ENCODE peak calls at places on chromosome 12, in five cellular contexts. X is GM12865, U is lower leg skin, H is A549, Q is hepatocyte. B is an unnamed sample.

GRCh38 chr12:17802657-17803641 is 287.0 kb downstream of the RERGL start:
- DNase-seq in X (no peak), Q (no peak), H (no peak), U (no peak), B (peak; percentile 16)

GRCh38 chr12:68772714-68773113 is 26.7 kb downstream of the SLC35E3 start:
- DNase-seq in X (peak; percentile 56), H (no peak), U (no peak), Q (no peak), B (no peak)

GRCh38 chr12:29416748-29417147 is 35.8 kb upstream of the ERGIC2 start:
- DNase-seq in X (no peak), Q (no peak), H (no peak), U (no peak), B (no peak)

GRCh38 chr12:78081590-78082314 is 251.1 kb downstream of the NAV3 start:
- DNase-seq in X (peak; percentile 21), Q (no peak), H (no peak), U (no peak), B (no peak)

GRCh38 chr12:91441996-91442395 is 259.4 kb upstream of the DCN start:
- DNase-seq in Q (no peak), X (no peak), U (no peak), H (no peak), B (no peak)

GRCh38 chr12:110185626-110186025 is 61.5 kb downstream of the IFT81 start:
- DNase-seq in Q (no peak), U (no peak), H (no peak), X (no peak), B (no peak)

GRCh38 chr12:1913377-1914115 is 4.9 kb downstream of the CACNA2D4 start:
- DNase-seq in H (no peak), U (no peak), Q (peak; percentile 3), X (no peak), B (no peak)

GRCh38 chr12:50205648-50206047 is 38.5 kb upstream of the CERS5 start:
- DNase-seq in U (no peak), X (no peak), H (no peak), Q (no peak), B (no peak)

GRCh38 chr12:73180734-73181133 is 908.6 kb downstream of the TRHDE start:
- DNase-seq in X (no peak), U (no peak), H (no peak), Q (no peak), B (no peak)

GRCh38 chr12:131831021-131831571 is 2.9 kb downstream of the MMP17 start:
- DNase-seq in U (no peak), Q (peak; percentile 48), X (no peak), H (no peak), B (no peak)
- H3K4me3 ChIP-seq in U (no peak overlapping the region), Q (peak overlapping the region; percentile 54), X (no peak overlapping the region), H (peak overlapping the region; percentile 91), B (peak overlapping the region; percentile 46)

GRCh38 chr12:59446156-59446555 is 149.7 kb upstream of the SLC16A7 start:
- DNase-seq in X (no peak), Q (peak; percentile 65), H (no peak), U (no peak), B (no peak)

GRCh38 chr12:59444932-59445331 is 150.9 kb upstream of the SLC16A7 start:
- DNase-seq in X (peak; percentile 5), H (no peak), U (no peak), Q (no peak), B (no peak)
- TF ChIP-seq CTCF in X (peak; percentile 6), H (no peak), U (no peak), Q (peak; percentile 7), B (peak; percentile 38)

GRCh38 chr12:106687652-106688051 is 86.8 kb upstream of the RIC8B start:
- DNase-seq in U (no peak), X (no peak), Q (no peak), H (no peak), B (no peak)

GRCh38 chr12:106681210-106681609 is 93.3 kb upstream of the RIC8B start:
- DNase-seq in H (no peak), Q (no peak), X (no peak), U (no peak), B (no peak)

GRCh38 chr12:106682594-106683234 is 91.8 kb upstream of the RIC8B start:
- DNase-seq in U (no peak), Q (no peak), X (peak; percentile 56), H (no peak), B (peak; percentile 2)

GRCh38 chr12:106685381-106685780 is 89.1 kb upstream of the RIC8B start:
- DNase-seq in X (no peak), H (no peak), Q (no peak), U (no peak), B (no peak)

GRCh38 chr12:106684497-106684896 is 90.0 kb upstream of the RIC8B start:
- DNase-seq in H (no peak), Q (no peak), U (no peak), X (no peak), B (no peak)
- H3K4me3 ChIP-seq in H (no peak overlapping the region), Q (no peak overlapping the region), U (no peak overlapping the region), X (no peak overlapping the region), B (no peak overlapping the region)

DNA sequence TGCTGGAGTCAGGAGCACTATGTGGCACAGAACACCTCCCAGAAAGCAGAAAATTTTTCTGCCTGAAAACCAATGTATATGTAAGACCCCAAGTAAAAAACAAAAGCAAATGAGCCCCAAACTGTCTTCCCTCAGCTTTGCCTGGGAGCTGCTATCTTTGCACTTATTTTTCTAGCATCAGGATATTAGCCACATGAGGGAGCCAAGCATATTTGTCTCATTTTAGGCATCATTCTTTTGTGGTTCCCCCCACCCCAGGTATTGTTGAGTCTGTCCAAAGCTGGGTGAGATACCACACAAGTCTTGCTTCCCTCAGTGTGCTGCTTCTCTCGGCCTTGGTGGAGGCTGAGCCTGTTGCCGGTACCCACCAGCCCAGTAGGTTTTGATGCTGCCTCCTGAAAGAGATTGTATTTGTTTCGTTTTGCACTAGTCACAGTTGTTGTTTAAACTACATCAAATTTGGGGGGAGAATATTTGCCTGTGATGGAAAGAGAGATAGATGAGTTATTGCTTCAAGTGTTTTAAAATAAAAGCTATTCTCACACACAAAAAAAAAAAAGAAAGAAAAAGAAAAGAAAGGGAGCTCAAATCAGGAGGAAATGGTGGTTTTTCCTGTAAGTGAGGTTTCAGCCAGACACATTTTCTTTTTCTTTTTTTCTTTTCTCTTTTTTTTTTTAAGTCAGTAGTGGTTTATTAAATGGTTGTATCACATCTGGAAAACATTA is 58.3 kb downstream of the SLC4A8 start:
- DNase-seq in U (no peak), X (peak; percentile 30), H (no peak), Q (no peak), B (no peak)
- TF ChIP-seq CTCF in U (no peak), X (no peak), H (no peak), Q (no peak), B (no peak)

GRCh38 chr12:57695770-57696432 is 2.0 kb downstream of the OS9 start:
- DNase-seq in Q (no peak), H (no peak), U (no peak), X (no peak), B (no peak)

GRCh38 chr12:57698414-57698813 is 4.5 kb downstream of the OS9 start:
- DNase-seq in X (no peak), Q (no peak), H (no peak), U (no peak), B (no peak)

GRCh38 chr12:57697076-57697475 is 3.1 kb downstream of the OS9 start:
- DNase-seq in U (no peak), H (no peak), Q (no peak), X (no peak), B (no peak)

GRCh38 chr12:57694459-57695019 is 607 bp downstream of the OS9 start:
- DNase-seq in Q (peak; percentile 47), U (no peak), H (no peak), X (peak; percentile 10), B (no peak)

GRCh38 chr12:57700317-57700716 is 6.4 kb downstream of the OS9 start:
- DNase-seq in X (no peak), U (no peak), Q (no peak), H (no peak), B (no peak)
- H3K4me3 ChIP-seq in X (no peak overlapping the region), U (no peak overlapping the region), Q (no peak overlapping the region), H (no peak overlapping the region), B (no peak overlapping the region)

DNA sequence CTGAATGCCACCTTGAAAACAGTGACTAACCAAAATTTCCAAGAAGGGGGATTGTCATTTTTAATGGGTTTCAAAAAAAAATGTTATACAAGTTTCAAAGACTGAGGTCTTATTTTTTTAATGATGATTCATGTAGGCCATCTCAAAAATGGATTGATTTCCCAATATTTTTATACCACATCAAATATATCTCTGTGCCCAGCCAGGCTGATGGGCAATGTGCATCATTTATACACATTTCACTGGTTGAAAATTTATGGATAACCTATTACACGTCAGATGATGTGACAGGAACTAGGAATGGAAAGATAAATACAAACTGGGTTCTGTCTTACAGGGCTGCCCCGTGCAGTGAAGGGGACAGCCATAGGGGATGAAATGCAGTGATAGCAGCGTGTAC is 112.7 kb upstream of the TMPO start:
- DNase-seq in U (no peak), H (no peak), Q (no peak), X (no peak), B (no peak)
- TF ChIP-seq CTCF in U (no peak), H (no peak), Q (no peak), X (no peak), B (no peak)

GRCh38 chr12:31118831-31119530 is 45.3 kb downstream of the DDX11 start:
- DNase-seq in Q (peak; percentile 69), H (peak; percentile 49), X (peak; percentile 27), U (no peak), B (no peak)
- H3K4me3 ChIP-seq in Q (peak overlapping the region; percentile 29), H (peak overlapping the region; percentile 64), X (no peak overlapping the region), U (no peak overlapping the region), B (peak overlapping the region; percentile 35)

DNA sequence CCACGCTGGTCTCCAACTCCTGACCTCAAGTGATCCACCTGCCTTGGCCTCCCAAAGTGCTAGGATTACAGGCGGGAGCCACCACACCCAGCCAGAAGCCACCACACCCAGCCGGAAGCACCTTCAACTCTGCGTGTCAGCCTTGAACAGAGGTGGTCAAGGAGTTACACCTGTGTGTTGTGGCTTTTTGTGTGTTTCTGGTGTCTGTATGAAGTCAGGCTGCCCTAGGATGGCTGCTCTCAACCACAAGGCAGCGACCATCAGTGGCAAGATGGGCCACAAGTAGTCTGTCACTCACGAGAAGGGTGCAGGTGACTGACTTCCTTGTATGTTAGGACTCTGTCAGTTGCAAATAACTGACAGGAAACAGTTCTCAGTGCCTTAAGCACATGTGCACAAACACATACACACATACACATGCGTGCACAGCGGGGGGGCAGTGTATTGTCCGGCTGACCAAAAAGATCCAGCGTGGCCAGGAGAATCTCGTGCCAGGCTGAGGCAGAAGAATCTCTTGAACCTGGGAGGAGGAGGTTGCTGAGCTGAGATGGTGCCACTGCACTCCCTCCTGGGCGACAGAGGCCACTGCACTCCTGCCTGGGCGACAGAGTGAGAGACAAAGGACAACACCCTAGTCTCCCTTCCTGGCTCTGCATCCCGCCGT is 13.5 kb downstream of the P2RX4 start:
- DNase-seq in U (no peak), X (peak; percentile 71), H (no peak), Q (no peak), B (no peak)
- TF ChIP-seq CTCF in U (no peak), X (peak; percentile 42), H (no peak), Q (peak; percentile 20), B (peak; percentile 25)

GRCh38 chr12:57552306-57552651 is 2.4 kb downstream of the KIF5A start:
- DNase-seq in H (no peak), U (no peak), X (no peak), Q (no peak), B (no peak)
- H3K4me3 ChIP-seq in H (no peak overlapping the region), U (no peak overlapping the region), X (no peak overlapping the region), Q (no peak overlapping the region), B (no peak overlapping the region)